ENCODE peak calls at places on chromosome 17, in eight cellular contexts. One of them, this sample, is unnamed.

GRCh38 chr17:28384281-28385036 is 13.0 kb downstream of the SARM1 start:
- DNase-seq in Daoy: no peak
- DNase-seq in stimulated activated CD4-positive, alpha-beta T cell treated with anti-CD3 and anti-CD28 coated beads, TNF-alpha, amount 100 ng/mL, for 4 hours: peak; percentile 47
- DNase-seq in left cardiac atrium: peak; percentile 69
- DNase-seq in left ventricle myocardium superior: peak; percentile 65
- DNase-seq in MCF 10A: no peak
- DNase-seq in NCI-H2171: no peak
- DNase-seq in activated naive CD4-positive, alpha-beta T cell: no peak
- DNase-seq in this sample: no peak

GRCh38 chr17:39854909-39855308 is 9.2 kb downstream of the IKZF3 start:
- DNase-seq in Daoy: no peak
- DNase-seq in stimulated activated CD4-positive, alpha-beta T cell treated with anti-CD3 and anti-CD28 coated beads, TNF-alpha, amount 100 ng/mL, for 4 hours: no peak
- DNase-seq in left cardiac atrium: no peak
- DNase-seq in left ventricle myocardium superior: no peak
- DNase-seq in MCF 10A: no peak
- DNase-seq in NCI-H2171: no peak
- DNase-seq in activated naive CD4-positive, alpha-beta T cell: no peak
- DNase-seq in this sample: no peak

GRCh38 chr17:49549691-49550678 is 25.7 kb upstream of the NXPH3 start:
- DNase-seq in Daoy: no peak
- DNase-seq in stimulated activated CD4-positive, alpha-beta T cell treated with anti-CD3 and anti-CD28 coated beads, TNF-alpha, amount 100 ng/mL, for 4 hours: no peak
- DNase-seq in left cardiac atrium: no peak
- DNase-seq in left ventricle myocardium superior: no peak
- DNase-seq in MCF 10A: no peak
- DNase-seq in NCI-H2171: no peak
- DNase-seq in activated naive CD4-positive, alpha-beta T cell: no peak
- DNase-seq in this sample: no peak

GRCh38 chr17:32281011-32281451 is 15.4 kb downstream of the RHBDL3 start:
- DNase-seq in Daoy: peak; percentile 28
- DNase-seq in stimulated activated CD4-positive, alpha-beta T cell treated with anti-CD3 and anti-CD28 coated beads, TNF-alpha, amount 100 ng/mL, for 4 hours: no peak
- DNase-seq in left cardiac atrium: peak; percentile 48
- DNase-seq in left ventricle myocardium superior: peak; percentile 75
- DNase-seq in MCF 10A: peak; percentile 64
- DNase-seq in NCI-H2171: peak; percentile 70
- DNase-seq in activated naive CD4-positive, alpha-beta T cell: no peak
- DNase-seq in this sample: no peak

GRCh38 chr17:43530303-43531081 is 15.6 kb downstream of the ETV4 start:
- DNase-seq in Daoy: peak; percentile 90
- DNase-seq in stimulated activated CD4-positive, alpha-beta T cell treated with anti-CD3 and anti-CD28 coated beads, TNF-alpha, amount 100 ng/mL, for 4 hours: no peak
- DNase-seq in left cardiac atrium: peak; percentile 87
- DNase-seq in left ventricle myocardium superior: peak; percentile 74
- DNase-seq in MCF 10A: no peak
- DNase-seq in NCI-H2171: peak; percentile 83
- DNase-seq in activated naive CD4-positive, alpha-beta T cell: no peak
- DNase-seq in this sample: peak; percentile 95

GRCh38 chr17:9512323-9513168 is 63.1 kb downstream of the STX8 start:
- DNase-seq in Daoy: peak; percentile 74
- DNase-seq in stimulated activated CD4-positive, alpha-beta T cell treated with anti-CD3 and anti-CD28 coated beads, TNF-alpha, amount 100 ng/mL, for 4 hours: no peak
- DNase-seq in left cardiac atrium: no peak
- DNase-seq in left ventricle myocardium superior: no peak
- DNase-seq in MCF 10A: peak; percentile 81
- DNase-seq in NCI-H2171: no peak
- DNase-seq in activated naive CD4-positive, alpha-beta T cell: no peak
- DNase-seq in this sample: peak; percentile 80

GRCh38 chr17:50909765-50910661 is 43.9 kb upstream of the TOB1 start:
- DNase-seq in Daoy: no peak
- DNase-seq in stimulated activated CD4-positive, alpha-beta T cell treated with anti-CD3 and anti-CD28 coated beads, TNF-alpha, amount 100 ng/mL, for 4 hours: no peak
- DNase-seq in left cardiac atrium: no peak
- DNase-seq in left ventricle myocardium superior: no peak
- DNase-seq in MCF 10A: no peak
- DNase-seq in NCI-H2171: no peak
- DNase-seq in activated naive CD4-positive, alpha-beta T cell: no peak
- DNase-seq in this sample: no peak

GRCh38 chr17:82819015-82819414 is 20.8 kb downstream of the ZNF750 start:
- DNase-seq in Daoy: no peak
- DNase-seq in stimulated activated CD4-positive, alpha-beta T cell treated with anti-CD3 and anti-CD28 coated beads, TNF-alpha, amount 100 ng/mL, for 4 hours: no peak
- DNase-seq in left cardiac atrium: no peak
- DNase-seq in left ventricle myocardium superior: no peak
- DNase-seq in MCF 10A: no peak
- DNase-seq in NCI-H2171: no peak
- DNase-seq in activated naive CD4-positive, alpha-beta T cell: no peak
- DNase-seq in this sample: no peak

GRCh38 chr17:37146578-37147119 is 197.9 kb downstream of the AATF start:
- DNase-seq in Daoy: no peak
- DNase-seq in stimulated activated CD4-positive, alpha-beta T cell treated with anti-CD3 and anti-CD28 coated beads, TNF-alpha, amount 100 ng/mL, for 4 hours: no peak
- DNase-seq in left cardiac atrium: no peak
- DNase-seq in left ventricle myocardium superior: no peak
- DNase-seq in MCF 10A: no peak
- DNase-seq in NCI-H2171: peak; percentile 11
- DNase-seq in activated naive CD4-positive, alpha-beta T cell: no peak
- DNase-seq in this sample: no peak

GRCh38 chr17:31522284-31522931 is 130.9 kb downstream of the RAB11FIP4 start:
- DNase-seq in Daoy: no peak
- DNase-seq in stimulated activated CD4-positive, alpha-beta T cell treated with anti-CD3 and anti-CD28 coated beads, TNF-alpha, amount 100 ng/mL, for 4 hours: no peak
- DNase-seq in left cardiac atrium: no peak
- DNase-seq in left ventricle myocardium superior: no peak
- DNase-seq in MCF 10A: no peak
- DNase-seq in NCI-H2171: no peak
- DNase-seq in activated naive CD4-positive, alpha-beta T cell: no peak
- DNase-seq in this sample: no peak

GRCh38 chr17:80456465-80457235 is 19.8 kb downstream of the NPTX1 start:
- DNase-seq in Daoy: no peak
- DNase-seq in stimulated activated CD4-positive, alpha-beta T cell treated with anti-CD3 and anti-CD28 coated beads, TNF-alpha, amount 100 ng/mL, for 4 hours: no peak
- DNase-seq in left cardiac atrium: no peak
- DNase-seq in left ventricle myocardium superior: peak; percentile 72
- DNase-seq in MCF 10A: no peak
- DNase-seq in NCI-H2171: no peak
- DNase-seq in activated naive CD4-positive, alpha-beta T cell: no peak
- DNase-seq in this sample: peak; percentile 21

GRCh38 chr17:59418732-59419166 is 87.3 kb downstream of the YPEL2 start:
- DNase-seq in Daoy: no peak
- DNase-seq in stimulated activated CD4-positive, alpha-beta T cell treated with anti-CD3 and anti-CD28 coated beads, TNF-alpha, amount 100 ng/mL, for 4 hours: no peak
- DNase-seq in left cardiac atrium: no peak
- DNase-seq in left ventricle myocardium superior: no peak
- DNase-seq in MCF 10A: no peak
- DNase-seq in NCI-H2171: no peak
- DNase-seq in activated naive CD4-positive, alpha-beta T cell: no peak
- DNase-seq in this sample: peak; percentile 13

GRCh38 chr17:17685775-17686291 is 4.6 kb downstream of the RAI1 start:
- DNase-seq in Daoy: peak; percentile 81
- DNase-seq in stimulated activated CD4-positive, alpha-beta T cell treated with anti-CD3 and anti-CD28 coated beads, TNF-alpha, amount 100 ng/mL, for 4 hours: no peak
- DNase-seq in left cardiac atrium: peak; percentile 62
- DNase-seq in left ventricle myocardium superior: no peak
- DNase-seq in MCF 10A: peak; percentile 94
- DNase-seq in NCI-H2171: no peak
- DNase-seq in activated naive CD4-positive, alpha-beta T cell: no peak
- DNase-seq in this sample: peak; percentile 81